ENCODE peak calls at places on chromosomes 5 and 9, in four cellular contexts. U is astrocyte of the cerebellum, Y is tibial artery, N is head of caudate nucleus. Z is an unnamed sample.

GRCh38 chr9:94581711-94582110 is 11.9 kb downstream of the FBP2 start:
- DNase-seq in U (no peak), Y (no peak), N (no peak), Z (no peak)

GRCh38 chr5:144292029-144292428 is 121.4 kb downstream of the KCTD16 start:
- DNase-seq in N (peak; percentile 19), Y (no peak), U (no peak), Z (no peak)

GRCh38 chr5:61332891-61333350 is 863 bp downstream of the ZSWIM6 start:
- DNase-seq in U (no peak), Y (peak; percentile 81), N (peak; percentile 56), Z (no peak)

GRCh38 chr5:108818613-108819272 is 71.0 kb downstream of the FER start:
- DNase-seq in Y (no peak), N (no peak), U (peak; percentile 1), Z (no peak)

GRCh38 chr9:76591256-76591950 is 132.4 kb downstream of the GCNT1 start:
- DNase-seq in N (no peak), U (no peak), Y (no peak), Z (no peak)

GRCh38 chr9:110939573-110939972 is 98.7 kb downstream of the LPAR1 start:
- DNase-seq in U (no peak), N (no peak), Y (no peak), Z (no peak)

GRCh38 chr5:90133941-90134340 is 275.6 kb downstream of the CETN3 start:
- DNase-seq in U (no peak), Y (no peak), N (no peak), Z (no peak)

GRCh38 chr9:116945817-116946216 is 258.7 kb downstream of the TRIM32 start:
- DNase-seq in U (no peak), Y (no peak), N (no peak), Z (no peak)

GRCh38 chr5:98934581-98934980 is 5.8 kb upstream of the CHD1 start:
- DNase-seq in Y (no peak), U (no peak), N (no peak), Z (no peak)

GRCh38 chr5:180126716-180127681 is 55.4 kb upstream of the RNF130 start:
- DNase-seq in N (peak; percentile 47), Y (peak; percentile 62), U (no peak), Z (no peak)

GRCh38 chr5:7745882-7746735 is 104.8 kb downstream of the CFAP90 start:
- DNase-seq in U (peak; percentile 68), N (peak; percentile 75), Y (peak; percentile 76), Z (no peak)

GRCh38 chr5:150578781-150579461 is 61.5 kb upstream of the SYNPO start:
- DNase-seq in Y (peak; percentile 48), N (no peak), U (no peak), Z (no peak)

GRCh38 chr5:90408571-90409317 is 812 bp downstream of the CETN3 start:
- DNase-seq in U (no peak), Y (no peak), N (no peak), Z (no peak)

GRCh38 chr9:72524820-72525539 is 3.6 kb downstream of the TMC1 start:
- DNase-seq in Y (no peak), U (peak; percentile 93), N (peak; percentile 11), Z (peak; percentile 50)

Z was measured in brain pericyte.